ENCODE peak calls at places on chromosomes 3 and 15, in five cellular contexts. L is lower lobe of right lung, P is A549, D is pancreas, W is ovary. V is an unnamed sample.
A peak's percentile ranks its signal among the peaks of the same experiment; 100 is the strongest.

GRCh38 chr3:69665026-69665739 is 74.1 kb upstream of the MITF start:
- DNase-seq in W (no peak), D (peak; percentile 35), L (no peak), P (peak; percentile 30), V (no peak)

GRCh38 chr3:11555823-11556222 is 87.9 kb downstream of the VGLL4 start:
- DNase-seq in D (no peak), W (no peak), L (peak; percentile 24), P (no peak), V (no peak)

GRCh38 chr3:149535395-149535685 is 60.8 kb downstream of the TM4SF4 start:
- DNase-seq in W (no peak), P (no peak), D (no peak), L (no peak), V (no peak)

GRCh38 chr15:72341361-72341760 is 21.4 kb upstream of the CELF6 start:
- DNase-seq in W (no peak), P (no peak), L (no peak), D (no peak), V (no peak)

GRCh38 chr15:63035977-63036376 is 6.6 kb upstream of the TPM1 start:
- DNase-seq in D (no peak), L (no peak), P (no peak), W (no peak), V (no peak)

GRCh38 chr15:44574734-44575133 is 37.8 kb downstream of the EIF3J start:
- DNase-seq in L (no peak), W (no peak), P (no peak), D (no peak), V (no peak)

GRCh38 chr15:59399465-59400102 is 26.9 kb upstream of the MYO1E start:
- DNase-seq in L (no peak), P (no peak), W (no peak), D (no peak), V (no peak)

GRCh38 chr3:173284301-173284700 is 113.2 kb upstream of the NLGN1 start:
- DNase-seq in D (no peak), L (no peak), P (no peak), W (no peak), V (no peak)

GRCh38 chr15:90201150-90201943 is at the start of gene SEMA4B:
- DNase-seq in L (peak; percentile 90), P (peak; percentile 92), D (peak; percentile 77), W (peak; percentile 78), V (peak; percentile 77)

GRCh38 chr3:171044828-171045793 is 18.6 kb upstream of the SLC2A2 start:
- DNase-seq in W (no peak), D (no peak), P (peak; percentile 5), L (no peak), V (no peak)

GRCh38 chr3:36124118-36124796 is 256.0 kb upstream of the STAC start:
- DNase-seq in L (no peak), W (no peak), P (peak; percentile 39), D (no peak), V (no peak)

GRCh38 chr3:112411425-112411824 is 78.5 kb downstream of the CD200 start:
- DNase-seq in D (no peak), P (no peak), W (no peak), L (no peak), V (no peak)

GRCh38 chr15:65211157-65211982 is at the start of gene CILP:
- DNase-seq in D (no peak), W (peak; percentile 74), L (no peak), P (no peak), V (no peak)

GRCh38 chr3:149055575-149055974 is 30.8 kb downstream of the HLTF start:
- DNase-seq in W (no peak), D (no peak), P (no peak), L (no peak), V (no peak)

GRCh38 chr3:78268716-78269668 is 1229.1 kb downstream of the ROBO2 start:
- DNase-seq in D (no peak), P (no peak), L (no peak), W (no peak), V (no peak)

GRCh38 chr3:195453236-195453635 is 10.4 kb upstream of the ACAP2 start:
- DNase-seq in D (no peak), P (no peak), W (no peak), L (no peak), V (no peak)

GRCh38 chr15:51104512-51104911 is 9.8 kb upstream of the TNFAIP8L3 start:
- DNase-seq in P (no peak), D (no peak), L (no peak), W (peak; percentile 77), V (no peak)

GRCh38 chr15:37095993-37096877 is 4.1 kb downstream of the MEIS2 start:
- DNase-seq in D (no peak), L (no peak), P (no peak), W (peak; percentile 60), V (peak; percentile 39)

GRCh38 chr15:80780416-80781221 is 1.4 kb downstream of the CEMIP start:
- DNase-seq in W (peak; percentile 78), D (peak; percentile 39), L (peak; percentile 73), P (peak; percentile 57), V (peak; percentile 78)

GRCh38 chr15:29037997-29038700 is 152.4 kb downstream of the APBA2 start:
- DNase-seq in P (no peak), D (no peak), W (no peak), L (no peak), V (no peak)

GRCh38 chr3:138396752-138397410 is 37.5 kb upstream of the ESYT3 start:
- DNase-seq in D (no peak), P (no peak), W (no peak), L (no peak), V (no peak)

GRCh38 chr3:71581451-71581980 is 2.0 kb downstream of the FOXP1 start:
- DNase-seq in W (peak; percentile 57), P (no peak), L (peak; percentile 73), D (peak; percentile 43), V (peak; percentile 62)

GRCh38 chr15:90866800-90867199 is 1.6 kb upstream of the FURIN start:
- DNase-seq in W (no peak), L (no peak), D (no peak), P (no peak), V (no peak)

GRCh38 chr3:123883656-123884257 is 375 bp downstream of the MYLK start:
- DNase-seq in L (peak; percentile 48), D (no peak), P (peak; percentile 18), W (peak; percentile 30), V (no peak)

GRCh38 chr3:172087198-172087597 is 47.8 kb downstream of the FNDC3B start:
- DNase-seq in W (no peak), D (no peak), P (no peak), L (no peak), V (no peak)

GRCh38 chr3:138948371-138949001 is 1.5 kb downstream of the FOXL2NB start:
- DNase-seq in L (no peak), D (no peak), W (no peak), P (no peak), V (no peak)

GRCh38 chr3:67375961-67376360 is 278.5 kb downstream of the SUCLG2 start:
- DNase-seq in P (no peak), D (no peak), L (no peak), W (no peak), V (no peak)

GRCh38 chr3:177835008-177835407 is 637.7 kb upstream of the TBL1XR1 start:
- DNase-seq in P (no peak), D (no peak), L (no peak), W (no peak), V (no peak)

GRCh38 chr3:113867506-113867905 is 28.9 kb downstream of the GRAMD1C start:
- DNase-seq in P (no peak), W (no peak), D (no peak), L (no peak), V (no peak)

GRCh38 chr3:143242101-143242500 is 122.5 kb downstream of the CHST2 start:
- DNase-seq in D (no peak), W (no peak), P (no peak), L (no peak), V (no peak)

GRCh38 chr3:98741121-98741716 is 21.9 kb upstream of the ST3GAL6 start:
- DNase-seq in L (no peak), W (no peak), D (no peak), P (no peak), V (no peak)

GRCh38 chr15:77634266-77634962 is 1.7 kb upstream of the LINGO1 start:
- DNase-seq in W (peak; percentile 49), P (peak; percentile 71), L (peak; percentile 66), D (peak; percentile 69), V (peak; percentile 76)

GRCh38 chr3:142964150-142964498 is 650 bp upstream of the PAQR9 start:
- DNase-seq in W (peak; percentile 13), P (no peak), L (no peak), D (no peak), V (no peak)

GRCh38 chr3:188947401-188947982 is 224.3 kb upstream of the TPRG1 start:
- DNase-seq in P (peak; percentile 75), L (peak; percentile 88), W (peak; percentile 92), D (peak; percentile 89), V (peak; percentile 65)
- TF ChIP-seq CTCF in P (peak; percentile 33), L (peak; percentile 43), W (peak; percentile 78), D (peak; percentile 42), V (no peak)

GRCh38 chr3:94587291-94587690 is 524.4 kb downstream of the NSUN3 start:
- DNase-seq in D (no peak), L (no peak), W (no peak), P (no peak), V (no peak)
- TF ChIP-seq CTCF in D (no peak), L (no peak), W (no peak), P (no peak), V (no peak)

DNA sequence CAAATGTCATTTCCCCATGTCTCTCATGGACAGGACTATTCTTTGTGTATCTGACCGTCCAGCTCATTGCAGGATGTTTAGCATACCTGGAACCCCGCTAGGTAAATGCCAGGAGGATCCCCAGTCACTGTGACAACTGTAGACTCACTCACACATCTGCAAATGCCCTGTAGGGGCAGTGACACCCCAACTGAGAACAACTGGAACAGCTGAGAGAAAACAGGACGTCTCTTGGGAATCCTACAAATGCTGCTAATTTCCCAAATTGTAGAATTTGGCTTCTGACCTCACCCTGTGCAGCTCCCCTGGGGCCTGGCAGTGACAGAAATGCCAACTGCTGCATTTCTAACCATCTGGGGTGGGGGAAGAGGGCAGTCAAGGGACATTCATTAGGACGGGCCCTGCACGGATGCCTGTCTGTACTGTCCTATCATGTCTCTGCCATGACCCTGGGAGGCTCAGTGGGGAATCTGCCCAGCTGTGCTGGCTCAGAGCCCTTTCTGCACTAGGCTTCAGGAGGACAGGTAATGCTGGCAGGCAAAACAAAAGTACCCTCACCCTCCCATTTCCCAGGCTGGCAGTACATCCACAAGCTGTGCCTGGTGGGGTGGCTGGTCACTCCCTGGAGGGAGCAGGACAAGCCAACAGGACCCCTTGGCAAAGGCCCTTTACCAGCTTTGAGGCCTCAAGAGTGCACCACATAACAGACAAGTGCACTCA is 30.4 kb downstream of the RAB6B start:
- DNase-seq in P (no peak), L (no peak), D (no peak), W (no peak), V (no peak)
- TF ChIP-seq CTCF in P (no peak), L (no peak), D (no peak), W (no peak), V (no peak)

DNA sequence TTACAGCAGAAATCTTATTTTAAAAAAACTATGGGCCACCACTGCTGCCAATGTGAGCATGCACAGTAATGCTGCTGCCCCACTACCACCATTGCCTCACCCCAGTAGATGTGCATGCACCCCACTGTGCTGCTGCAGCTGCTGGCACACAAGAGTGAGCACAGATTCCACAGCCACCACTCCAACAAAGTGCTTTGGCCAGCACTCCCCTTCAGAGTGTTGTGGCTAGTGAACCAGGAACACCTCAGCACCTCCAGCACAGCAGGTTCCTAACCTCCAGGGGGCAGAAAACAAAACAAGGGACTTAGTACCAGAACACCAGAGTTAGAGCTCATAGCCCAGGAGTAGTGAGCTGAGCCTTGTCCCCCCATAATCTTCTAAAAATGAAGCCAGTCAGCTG is 629.6 kb downstream of the PYDC2 start:
- DNase-seq in P (no peak), L (no peak), D (no peak), W (no peak), V (no peak)
- TF ChIP-seq CTCF in P (no peak), L (no peak), D (no peak), W (no peak), V (no peak)

GRCh38 chr15:101013151-101013550 is 94.0 kb downstream of the LRRK1 start:
- DNase-seq in W (no peak), P (no peak), L (no peak), D (peak; percentile 6), V (no peak)
- TF ChIP-seq CTCF in W (no peak), P (no peak), L (no peak), D (no peak), V (no peak)

V was measured in mesothelial cell of epicardium.